ENCODE peak calls at places on chromosome 17, in ten cellular contexts. Z is adrenal gland, K is hepatocyte, E is transverse colon, V is A549, J is body of pancreas, S is prostate gland, B is IMR-90, A is tibial nerve, G is ovary. Y is an unnamed sample. For H3K4me1 and H3K9me3, the result is how much of the 10 kb centered on the place peaks cover.

GRCh38 chr17:8002646-8003593 is 505 bp downstream of the GUCY2D start:
- DNase-seq in Z (peak), K (no peak), E (no peak), V (no peak), J (no peak), S (no peak), B (no peak), A (no peak), G (no peak), Y (no peak)

GRCh38 chr17:76714822-76715461 is 4.2 kb upstream of the MXRA7 start:
- DNase-seq in Z (peak), K (peak), E (peak), V (peak), J (peak), S (peak), B (peak), A (peak), G (peak), Y (no peak)

GRCh38 chr17:18921912-18922451 is 30.0 kb upstream of the SLC5A10 start:
- DNase-seq in Z (no peak), K (peak), E (peak), V (peak), J (no peak), S (no peak), B (peak), A (no peak), G (no peak), Y (peak)

GRCh38 chr17:2212328-2212981 is 91.1 kb downstream of the SMG6 start:
- DNase-seq in Z (no peak), K (no peak), E (no peak), V (no peak), J (peak), S (no peak), B (peak), A (peak), G (peak), Y (no peak)

GRCh38 chr17:75088902-75089417 is 1.2 kb downstream of the SLC16A5 start:
- DNase-seq in Z (no peak), K (peak), E (peak), V (peak), J (no peak), S (no peak), B (no peak), A (no peak), G (peak), Y (peak)

GRCh38 chr17:17121162-17121561 is 78.9 kb downstream of the MPRIP start:
- DNase-seq in Z (no peak), K (no peak), E (peak), V (peak), J (no peak), S (no peak), B (no peak), A (no peak), G (no peak), Y (no peak)

GRCh38 chr17:76011951-76012350 is 11.3 kb downstream of the CDK3 start:
- DNase-seq in Z (no peak), K (no peak), E (no peak), V (no peak), J (no peak), S (no peak), B (no peak), A (no peak), G (no peak), Y (no peak)

GRCh38 chr17:62562656-62563055 is 64.8 kb upstream of the MRC2 start:
- DNase-seq in Z (peak), K (no peak), E (peak), V (peak), J (no peak), S (no peak), B (peak), A (no peak), G (no peak), Y (peak)

GRCh38 chr17:72378414-72379395 is 257.9 kb downstream of the SOX9 start:
- DNase-seq in Z (no peak), K (no peak), E (no peak), V (no peak), J (no peak), S (no peak), B (no peak), A (no peak), G (no peak), Y (no peak)

GRCh38 chr17:18159551-18160120 is 24.0 kb upstream of the ALKBH5 start:
- DNase-seq in Z (no peak), K (no peak), E (no peak), V (no peak), J (no peak), S (no peak), B (peak), A (no peak), G (no peak), Y (no peak)

GRCh38 chr17:36920032-36921000 is 17.0 kb upstream of the LHX1 start:
- DNase-seq in Z (no peak), K (no peak), E (no peak), V (peak), J (no peak), S (no peak), B (peak), A (no peak), G (no peak), Y (no peak)

GRCh38 chr17:41308918-41309359 is at the start of gene KRTAP16-1:
- DNase-seq in Z (no peak), K (no peak), E (no peak), V (no peak), J (no peak), S (no peak), B (no peak), A (no peak), G (no peak), Y (no peak)

GRCh38 chr17:49567104-49567521 is 8.6 kb upstream of the NXPH3 start:
- DNase-seq in Z (no peak), K (no peak), E (no peak), V (no peak), J (no peak), S (no peak), B (no peak), A (no peak), G (no peak), Y (no peak)

GRCh38 chr17:52032454-52032853 is 126.1 kb downstream of the CA10 start:
- DNase-seq in Z (no peak), K (no peak), E (no peak), V (no peak), J (no peak), S (peak), B (no peak), A (no peak), G (no peak), Y (no peak)

GRCh38 chr17:49461580-49461979 is 33.5 kb upstream of the NGFR start:
- DNase-seq in Z (no peak), K (no peak), E (no peak), V (no peak), J (no peak), S (no peak), B (no peak), A (no peak), G (no peak), Y (no peak)

GRCh38 chr17:82465023-82465603 is 6.6 kb downstream of the NARF start:
- DNase-seq in Z (no peak), K (no peak), E (no peak), V (no peak), J (no peak), S (no peak), B (no peak), A (no peak), G (no peak), Y (no peak)

GRCh38 chr17:44348234-44348987 is 3.3 kb downstream of the GRN start:
- DNase-seq in Z (peak), K (no peak), E (peak), V (no peak), J (peak), S (peak), B (peak), A (peak), G (no peak), Y (no peak)

GRCh38 chr17:82596316-82596715 is 51.9 kb downstream of the WDR45B start:
- DNase-seq in Z (no peak), K (no peak), E (no peak), V (no peak), J (no peak), S (no peak), B (no peak), A (no peak), G (no peak), Y (no peak)

GRCh38 chr17:79220715-79221291 is 146.2 kb downstream of the ENGASE start:
- DNase-seq in Z (no peak), K (no peak), E (no peak), V (no peak), J (no peak), S (no peak), B (no peak), A (no peak), G (no peak), Y (no peak)

GRCh38 chr17:1197379-1197778 is 17.6 kb upstream of the ABR start:
- DNase-seq in Z (peak), K (peak), E (no peak), V (no peak), J (peak), S (no peak), B (peak), A (peak), G (no peak), Y (no peak)

GRCh38 chr17:73292031-73292531 is 19.7 kb downstream of the CDC42EP4 start:
- DNase-seq in Z (peak), K (no peak), E (no peak), V (peak), J (peak), S (no peak), B (peak), A (no peak), G (no peak), Y (no peak)

GRCh38 chr17:65368341-65368740 is 193.1 kb downstream of the AXIN2 start:
- DNase-seq in Z (no peak), K (no peak), E (no peak), V (no peak), J (no peak), S (no peak), B (no peak), A (no peak), G (no peak), Y (no peak)

GRCh38 chr17:57603978-57604377 is 141.1 kb downstream of the CCDC182 start:
- DNase-seq in Z (peak), K (no peak), E (peak), V (no peak), J (peak), S (peak), B (no peak), A (no peak), G (no peak), Y (peak)

GRCh38 chr17:30970757-30971567 is at the start of gene RNF135:
- DNase-seq in Z (peak), K (peak), E (peak), V (peak), J (peak), S (peak), B (peak), A (peak), G (peak), Y (peak)

GRCh38 chr17:41437254-41437653 is 3.5 kb downstream of the KRT38 start:
- DNase-seq in Z (no peak), K (no peak), E (no peak), V (no peak), J (no peak), S (no peak), B (no peak), A (no peak), G (no peak), Y (no peak)

DNA sequence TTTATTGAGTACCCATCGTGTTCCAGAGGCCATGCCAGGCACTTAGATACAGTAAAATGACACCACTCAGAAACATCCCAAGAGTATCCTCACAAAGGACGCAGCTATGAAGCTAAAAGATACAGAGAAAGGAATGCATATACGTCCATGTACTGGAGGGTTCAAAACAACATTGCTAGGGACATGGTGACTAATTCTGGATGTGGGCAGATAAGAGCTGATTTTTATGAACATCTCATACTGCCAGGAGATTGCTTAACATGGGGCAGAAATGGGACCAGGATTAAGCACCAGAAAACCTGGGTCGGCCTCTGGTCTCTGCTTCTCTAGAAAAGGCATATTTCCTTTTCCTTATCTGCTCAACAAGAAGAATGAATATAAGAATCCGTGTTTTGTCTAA is 15.4 kb upstream of the CCL5 start:
- DNase-seq in Z (no peak), K (no peak), E (no peak), V (no peak), J (no peak), S (no peak), B (peak), A (no peak), G (no peak), Y (no peak)
- H3K4me1 ChIP-seq in Z (under half), K (under half), E (under half), V (under half), J (under half), S (under half), B (under half), A (under half), G (under half), Y (under half)

DNA sequence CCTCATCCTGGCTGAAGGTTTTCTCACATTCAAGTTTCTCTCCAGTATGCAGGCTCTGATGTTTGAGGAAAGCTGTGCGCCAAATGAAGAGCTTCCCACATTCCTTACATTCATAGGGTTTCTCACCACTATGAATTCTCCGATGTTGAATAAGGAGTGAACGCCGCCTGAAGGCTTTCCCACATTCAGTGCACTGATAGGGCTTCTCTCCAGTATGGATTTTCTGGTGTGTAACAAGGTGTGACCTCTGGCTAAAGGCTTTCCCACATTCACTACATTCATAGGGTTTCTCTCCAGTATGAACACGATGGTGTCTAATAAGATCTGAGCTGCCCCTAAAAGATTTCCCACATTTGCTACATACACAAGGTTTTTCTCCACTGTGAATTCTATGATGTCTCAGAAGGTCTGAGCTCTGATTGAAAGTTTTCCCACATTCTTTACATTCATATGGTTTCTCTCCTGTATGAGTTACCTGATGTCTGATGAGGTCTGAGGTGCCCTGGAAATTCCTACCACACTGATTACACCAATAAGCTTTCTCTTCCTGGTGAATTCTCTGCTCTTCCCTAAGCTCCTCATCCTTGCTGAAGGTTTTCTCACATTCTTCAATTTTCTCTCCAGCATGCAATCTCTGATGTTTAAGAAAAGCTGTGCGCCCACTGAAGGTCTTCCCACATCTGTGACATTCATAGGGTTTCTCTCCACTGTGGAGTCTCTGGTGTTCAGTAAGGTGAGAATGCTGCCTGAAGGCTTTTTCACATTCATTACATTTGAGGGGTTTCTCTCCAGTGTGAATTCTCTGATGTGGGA is 8.9 kb downstream of the ZNF594 start:
- DNase-seq in Z (no peak), K (no peak), E (no peak), V (no peak), J (no peak), S (no peak), B (no peak), A (no peak), G (no peak), Y (no peak)
- H3K9me3 ChIP-seq in Z (half or more), K (half or more), E (half or more), V (half or more), J (under half), S (under half), B (half or more), A (under half), G (half or more), Y (under half)

GRCh38 chr17:15260376-15261062 is 4.6 kb downstream of the PMP22 start:
- DNase-seq in Z (peak), K (peak), E (peak), V (peak), J (peak), S (peak), B (peak), A (peak), G (peak), Y (peak)

GRCh38 chr17:15261063-15261817 is 3.9 kb downstream of the PMP22 start:
- DNase-seq in Z (peak), K (peak), E (peak), V (peak), J (peak), S (no peak), B (peak), A (peak), G (peak), Y (peak)

GRCh38 chr17:15257316-15257925 is 7.7 kb downstream of the PMP22 start:
- DNase-seq in Z (peak), K (peak), E (peak), V (peak), J (peak), S (peak), B (peak), A (peak), G (peak), Y (peak)

GRCh38 chr17:15258113-15258512 is 7.0 kb downstream of the PMP22 start:
- DNase-seq in Z (no peak), K (no peak), E (no peak), V (no peak), J (no peak), S (no peak), B (no peak), A (no peak), G (no peak), Y (no peak)

GRCh38 chr17:15255713-15256454 is 9.2 kb downstream of the PMP22 start:
- DNase-seq in Z (no peak), K (no peak), E (no peak), V (no peak), J (no peak), S (no peak), B (peak), A (no peak), G (peak), Y (no peak)
- H3K4me1 ChIP-seq in Z (under half), K (under half), E (under half), V (under half), J (under half), S (under half), B (under half), A (half or more), G (under half), Y (under half)

GRCh38 chr17:21143695-21144094 is 16.9 kb downstream of the DHRS7B start:
- DNase-seq in Z (no peak), K (no peak), E (no peak), V (no peak), J (no peak), S (no peak), B (no peak), A (no peak), G (no peak), Y (no peak)
- H3K9me3 ChIP-seq in Z (under half), K (under half), E (under half), V (under half), J (under half), S (under half), B (under half), A (under half), G (under half), Y (under half)

GRCh38 chr17:80949451-80950421 is 41.9 kb upstream of the CHMP6 start:
- DNase-seq in Z (no peak), K (no peak), E (peak), V (no peak), J (no peak), S (no peak), B (no peak), A (no peak), G (no peak), Y (no peak)

GRCh38 chr17:80953471-80954315 is 37.9 kb upstream of the CHMP6 start:
- DNase-seq in Z (no peak), K (no peak), E (no peak), V (no peak), J (no peak), S (no peak), B (no peak), A (no peak), G (no peak), Y (no peak)

GRCh38 chr17:80950466-80951120 is 41.0 kb upstream of the CHMP6 start:
- DNase-seq in Z (no peak), K (no peak), E (no peak), V (no peak), J (no peak), S (no peak), B (no peak), A (no peak), G (peak), Y (no peak)

GRCh38 chr17:80952291-80952690 is 39.4 kb upstream of the CHMP6 start:
- DNase-seq in Z (no peak), K (no peak), E (no peak), V (no peak), J (no peak), S (no peak), B (no peak), A (no peak), G (no peak), Y (no peak)

DNA sequence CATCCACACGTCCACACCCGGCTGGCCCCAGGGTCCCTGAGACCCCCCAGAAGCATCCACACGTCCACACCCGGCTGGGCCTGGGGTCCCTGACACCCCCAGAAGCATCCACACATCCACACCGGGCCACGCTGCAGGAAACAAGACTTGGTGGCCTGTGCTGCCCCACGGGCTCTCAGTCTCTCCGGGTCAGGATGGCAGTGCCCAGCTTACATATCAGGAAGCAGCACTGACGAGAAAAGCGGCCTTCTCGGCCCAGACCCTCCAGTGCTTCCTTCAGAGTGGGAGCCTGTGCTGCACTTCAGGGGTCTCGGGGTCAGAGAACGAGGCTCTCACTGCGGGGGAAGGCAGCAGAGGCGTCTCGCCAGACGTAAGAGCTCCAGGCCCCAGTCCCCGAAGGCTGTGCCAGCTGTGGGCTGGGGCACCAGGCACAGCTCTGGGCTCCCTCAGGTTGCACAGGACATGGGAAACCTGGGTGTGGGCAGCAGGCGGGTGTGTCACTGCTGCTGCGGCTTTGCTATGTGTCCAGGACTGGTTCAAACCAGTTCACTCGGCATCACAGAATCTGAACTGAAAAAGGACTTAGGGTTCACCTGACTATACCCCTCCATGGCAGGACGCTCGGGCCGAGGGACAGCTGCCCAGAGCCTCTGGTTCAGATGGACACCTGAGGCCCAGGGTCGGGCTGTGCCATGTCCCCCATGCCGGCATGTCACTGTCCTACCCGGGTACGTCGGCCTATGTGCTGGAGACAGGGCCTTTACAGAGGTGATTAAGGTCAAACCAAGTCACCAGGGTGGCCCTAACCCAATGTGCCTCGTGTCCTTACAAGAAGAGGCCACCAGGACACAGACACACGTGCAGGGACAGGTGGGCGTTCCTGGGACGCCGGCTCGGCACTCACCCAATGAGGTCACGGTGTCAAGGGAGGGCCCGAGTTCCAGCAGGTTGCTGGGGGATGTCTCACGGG is 40.2 kb upstream of the CHMP6 start:
- DNase-seq in Z (no peak), K (no peak), E (no peak), V (no peak), J (no peak), S (no peak), B (no peak), A (no peak), G (no peak), Y (no peak)
- H3K4me1 ChIP-seq in Z (under half), K (under half), E (under half), V (under half), J (under half), S (under half), B (under half), A (under half), G (under half), Y (under half)

GRCh38 chr17:71363661-71364060 is 757.2 kb upstream of the SOX9 start:
- DNase-seq in Z (no peak), K (peak), E (no peak), V (no peak), J (no peak), S (no peak), B (no peak), A (no peak), G (no peak), Y (no peak)

GRCh38 chr17:71361691-71362450 is 758.9 kb upstream of the SOX9 start:
- DNase-seq in Z (no peak), K (no peak), E (no peak), V (no peak), J (no peak), S (no peak), B (peak), A (no peak), G (no peak), Y (no peak)

GRCh38 chr17:71360301-71360700 is 760.5 kb upstream of the SOX9 start:
- DNase-seq in Z (no peak), K (no peak), E (no peak), V (no peak), J (no peak), S (no peak), B (peak), A (no peak), G (no peak), Y (no peak)
- H3K9me3 ChIP-seq in Z (under half), K (under half), E (under half), V (under half), J (under half), S (under half), B (under half), A (under half), G (under half), Y (under half)

Y was measured in small intestine.